ENCODE peak calls at places on chromosomes 2 and 18, in ten cellular contexts. X is GM19239; D is stimulated activated CD4-positive, alpha-beta T cell treated with anti-CD3 and anti-CD28 coated beads, Interleukin-1b, Interleukin-23, amount 100 ng/mL, for 4 hours; V is Ammon's horn; U is amniotic epithelial cell; J is neural crest cell; K is AG08396; F is HTR-8/SVneo; O is left ventricle myocardium inferior; I is HAP-1. L is an unnamed sample.

GRCh38 chr2:20698916-20699613 is 32.1 kb downstream of the GDF7 start:
- DNase-seq in O (no peak), I (no peak), J (no peak), X (no peak), U (no peak), K (no peak), D (no peak), F (no peak), V (no peak), L (no peak)

GRCh38 chr2:16774091-16774490 is 108.5 kb upstream of the CYRIA start:
- DNase-seq in K (no peak), I (no peak), F (no peak), X (no peak), U (peak; percentile 2), J (no peak), O (no peak), V (no peak), D (no peak), L (no peak)

GRCh38 chr18:75201936-75202335 is 7.0 kb downstream of the PTGR3 start:
- DNase-seq in I (no peak), X (no peak), F (no peak), K (no peak), D (no peak), J (no peak), V (no peak), U (no peak), O (no peak), L (no peak)

GRCh38 chr2:37870829-37871228 is 54.3 kb upstream of the RMDN2 start:
- DNase-seq in X (no peak), V (no peak), O (no peak), I (no peak), U (peak; percentile 86), F (no peak), D (no peak), J (no peak), K (no peak), L (no peak)

GRCh38 chr18:58529714-58530354 is 99.1 kb downstream of the ALPK2 start:
- DNase-seq in F (peak; percentile 76), D (peak; percentile 54), K (peak; percentile 64), I (peak; percentile 82), O (peak; percentile 49), X (no peak), U (peak; percentile 50), V (peak; percentile 51), J (peak; percentile 49), L (peak; percentile 43)

GRCh38 chr2:133171396-133172004 is 396.8 kb downstream of the NCKAP5 start:
- DNase-seq in F (peak; percentile 19), V (peak; percentile 73), O (no peak), I (peak; percentile 23), K (peak; percentile 21), D (no peak), J (peak; percentile 36), X (peak; percentile 4), U (peak; percentile 59), L (no peak)

GRCh38 chr2:160372585-160372984 is 121.0 kb downstream of the RBMS1 start:
- DNase-seq in D (no peak), K (no peak), V (no peak), F (no peak), O (no peak), U (peak; percentile 62), I (no peak), X (no peak), J (no peak), L (no peak)

GRCh38 chr2:151071382-151071781 is 190.3 kb downstream of the RBM43 start:
- DNase-seq in I (peak; percentile 24), O (no peak), U (peak; percentile 60), X (no peak), V (no peak), K (peak; percentile 26), D (no peak), J (no peak), F (peak; percentile 15), L (no peak)

GRCh38 chr2:48851161-48851560 is 95.6 kb upstream of the LHCGR start:
- DNase-seq in D (no peak), X (no peak), J (no peak), V (no peak), U (peak; percentile 23), O (no peak), F (no peak), K (no peak), I (no peak), L (no peak)

GRCh38 chr2:31379102-31379501 is 35.4 kb downstream of the XDH start:
- DNase-seq in V (no peak), F (no peak), I (no peak), U (no peak), X (no peak), K (no peak), J (no peak), O (no peak), D (no peak), L (no peak)

GRCh38 chr18:48810805-48811204 is 140.0 kb downstream of the SMAD7 start:
- DNase-seq in U (no peak), I (no peak), X (no peak), J (no peak), F (no peak), O (no peak), K (no peak), V (no peak), D (no peak), L (no peak)

GRCh38 chr18:63451774-63452173 is 25.0 kb upstream of the SERPINB5 start:
- DNase-seq in D (no peak), V (no peak), K (no peak), X (no peak), J (no peak), U (peak; percentile 46), O (no peak), I (no peak), F (no peak), L (no peak)

GRCh38 chr2:30686000-30686399 is 121.2 kb downstream of the CAPN13 start:
- DNase-seq in J (peak; percentile 15), K (no peak), U (no peak), I (peak; percentile 42), X (peak; percentile 14), O (no peak), D (no peak), V (no peak), F (no peak), L (no peak)

GRCh38 chr2:74027496-74027895 is 42.8 kb downstream of the TET3 start:
- DNase-seq in I (no peak), D (no peak), X (no peak), J (no peak), K (no peak), V (no peak), O (no peak), F (no peak), U (no peak), L (no peak)

GRCh38 chr2:73176205-73176880 is 26.0 kb upstream of the NOTO start:
- DNase-seq in O (peak; percentile 23), J (no peak), F (no peak), I (no peak), X (no peak), U (no peak), V (no peak), K (peak; percentile 43), D (no peak), L (no peak)

GRCh38 chr2:174593574-174594203 is 3.9 kb downstream of the WIPF1 start:
- DNase-seq in O (no peak), K (no peak), U (peak; percentile 62), J (no peak), V (peak; percentile 41), I (no peak), F (peak; percentile 17), D (peak; percentile 34), X (peak; percentile 47), L (peak; percentile 69)

GRCh38 chr2:53515435-53516332 is 251.9 kb upstream of the CHAC2 start:
- DNase-seq in X (no peak), I (no peak), D (no peak), U (no peak), F (peak; percentile 26), J (no peak), V (peak; percentile 62), K (no peak), O (no peak), L (no peak)

GRCh38 chr2:199861116-199861774 is 10.3 kb upstream of the FTCDNL1 start:
- DNase-seq in V (peak; percentile 34), O (no peak), F (peak; percentile 20), J (no peak), D (no peak), K (peak; percentile 24), X (no peak), U (peak; percentile 29), I (no peak), L (no peak)

GRCh38 chr2:220590476-220590875 is 963.0 kb downstream of the SLC4A3 start:
- DNase-seq in F (no peak), D (no peak), K (no peak), J (no peak), U (no peak), I (no peak), X (no peak), V (no peak), O (no peak), L (no peak)